ENCODE peak calls at places on chromosomes 13 and 19, in ten cellular contexts. N, V, M, U, S, R, P, H, G and L are unnamed samples.
A peak's percentile ranks its signal among the peaks of the same experiment; 100 is the strongest.

GRCh38 chr13:78382946-78383542 is 220.3 kb downstream of the POU4F1 start:
- DNase-seq in N (no peak), V (no peak), M (no peak), U (no peak), S (peak; percentile 58), R (no peak), P (no peak), H (peak; percentile 11), G (no peak), L (no peak)

GRCh38 chr13:113027095-113027494 is 58.1 kb downstream of the MCF2L start:
- DNase-seq in N (no peak), V (no peak), M (no peak), U (no peak), S (no peak), R (no peak), P (no peak), H (no peak), G (no peak), L (no peak)

GRCh38 chr19:12984683-12985048 is 10.6 kb upstream of the NFIX start:
- DNase-seq in N (no peak), V (peak; percentile 43), M (no peak), U (no peak), S (peak; percentile 42), R (no peak), P (no peak), H (no peak), G (no peak), L (no peak)

GRCh38 chr13:36057041-36057440 is 74.1 kb downstream of the DCLK1 start:
- DNase-seq in N (no peak), V (no peak), M (no peak), U (no peak), S (no peak), R (no peak), P (no peak), H (no peak), G (no peak), L (peak; percentile 27)

GRCh38 chr13:60402022-60402421 is 5.0 kb downstream of the TDRD3 start:
- DNase-seq in N (peak; percentile 63), V (no peak), M (no peak), U (no peak), S (no peak), R (no peak), P (no peak), H (no peak), G (no peak), L (peak; percentile 6)

GRCh38 chr19:56603829-56604228 is 8.7 kb downstream of the ZNF71 start:
- DNase-seq in N (no peak), V (peak; percentile 48), M (no peak), U (no peak), S (no peak), R (no peak), P (no peak), H (no peak), G (no peak), L (no peak)

GRCh38 chr19:46373573-46374359 is 26.9 kb downstream of the PPP5C start:
- DNase-seq in N (peak; percentile 98), V (no peak), M (peak; percentile 80), U (peak; percentile 86), S (peak; percentile 64), R (no peak), P (peak; percentile 72), H (no peak), G (no peak), L (peak; percentile 100)

GRCh38 chr19:7223429-7223828 is 70.8 kb downstream of the INSR start:
- DNase-seq in N (no peak), V (no peak), M (no peak), U (no peak), S (no peak), R (no peak), P (no peak), H (no peak), G (no peak), L (no peak)

GRCh38 chr19:20423381-20424207 is 142.0 kb downstream of the ZNF737 start:
- DNase-seq in N (peak; percentile 27), V (peak; percentile 11), M (peak; percentile 74), U (no peak), S (peak; percentile 16), R (peak; percentile 16), P (peak; percentile 86), H (peak; percentile 61), G (no peak), L (no peak)

GRCh38 chr19:28051047-28051446 is 1161.9 kb downstream of the UQCRFS1 start:
- DNase-seq in N (no peak), V (no peak), M (no peak), U (no peak), S (no peak), R (no peak), P (no peak), H (no peak), G (no peak), L (no peak)

GRCh38 chr19:18387395-18387794 is 1.4 kb downstream of the GDF15 start:
- DNase-seq in N (no peak), V (no peak), M (no peak), U (no peak), S (no peak), R (no peak), P (no peak), H (no peak), G (no peak), L (no peak)

GRCh38 chr13:110346661-110347067 is 39.6 kb downstream of the COL4A2 start:
- DNase-seq in N (peak; percentile 96), V (no peak), M (no peak), U (peak; percentile 38), S (peak; percentile 38), R (no peak), P (peak; percentile 82), H (no peak), G (no peak), L (peak; percentile 82)

GRCh38 chr19:13899393-13899792 is 6.5 kb downstream of the BRME1 start:
- DNase-seq in N (no peak), V (no peak), M (no peak), U (no peak), S (peak; percentile 35), R (no peak), P (no peak), H (no peak), G (no peak), L (no peak)

GRCh38 chr19:44738603-44739585 is 9.6 kb upstream of the BCL3 start:
- DNase-seq in N (peak; percentile 53), V (no peak), M (no peak), U (no peak), S (no peak), R (no peak), P (no peak), H (no peak), G (no peak), L (no peak)

GRCh38 chr13:39818953-39819352 is 163.5 kb downstream of the COG6 start:
- DNase-seq in N (peak; percentile 26), V (no peak), M (no peak), U (no peak), S (no peak), R (no peak), P (no peak), H (no peak), G (no peak), L (no peak)

GRCh38 chr13:80469841-80470378 is 129.0 kb upstream of the SPRY2 start:
- DNase-seq in N (peak; percentile 91), V (peak; percentile 17), M (peak; percentile 89), U (no peak), S (no peak), R (no peak), P (peak; percentile 92), H (peak; percentile 80), G (no peak), L (peak; percentile 92)

GRCh38 chr19:48772503-48772953 is 17.2 kb downstream of the FGF21 start:
- DNase-seq in N (no peak), V (no peak), M (peak; percentile 87), U (no peak), S (no peak), R (no peak), P (no peak), H (no peak), G (no peak), L (no peak)

GRCh38 chr13:102355251-102355650 is 46.6 kb downstream of the FGF14 start:
- DNase-seq in N (peak; percentile 11), V (no peak), M (no peak), U (no peak), S (no peak), R (no peak), P (no peak), H (no peak), G (no peak), L (no peak)

GRCh38 chr19:35404879-35405622 is 34.2 kb downstream of the GPR42 start:
- DNase-seq in N (peak; percentile 94), V (no peak), M (peak; percentile 61), U (no peak), S (no peak), R (peak; percentile 92), P (peak; percentile 83), H (no peak), G (no peak), L (peak; percentile 82)

GRCh38 chr19:38596057-38596981 is 21.4 kb downstream of the MAP4K1 start:
- DNase-seq in N (peak; percentile 29), V (no peak), M (peak; percentile 90), U (peak; percentile 90), S (peak; percentile 86), R (no peak), P (no peak), H (no peak), G (no peak), L (no peak)

GRCh38 chr13:60019119-60019993 is 144.4 kb downstream of the DIAPH3 start:
- DNase-seq in N (peak; percentile 73), V (no peak), M (no peak), U (no peak), S (no peak), R (no peak), P (no peak), H (no peak), G (no peak), L (peak; percentile 76)

GRCh38 chr13:26468203-26468602 is 89.3 kb upstream of the WASF3 start:
- DNase-seq in N (no peak), V (no peak), M (no peak), U (no peak), S (peak; percentile 71), R (no peak), P (no peak), H (no peak), G (no peak), L (no peak)

GRCh38 chr19:50791594-50792245 is 1.5 kb downstream of the ACP4 start:
- DNase-seq in N (no peak), V (no peak), M (no peak), U (no peak), S (no peak), R (no peak), P (no peak), H (no peak), G (no peak), L (no peak)

GRCh38 chr13:112897956-112898785 is 70.8 kb upstream of the MCF2L start:
- DNase-seq in N (no peak), V (no peak), M (peak; percentile 39), U (no peak), S (no peak), R (no peak), P (peak; percentile 80), H (no peak), G (no peak), L (no peak)

GRCh38 chr13:97627566-97627965 is 193.6 kb downstream of the RAP2A start:
- DNase-seq in N (peak; percentile 53), V (peak; percentile 17), M (peak; percentile 79), U (peak; percentile 95), S (no peak), R (no peak), P (peak; percentile 90), H (no peak), G (no peak), L (peak; percentile 92)

GRCh38 chr19:38930776-38931761 is at the start of gene MRPS12:
- DNase-seq in N (peak; percentile 98), V (peak; percentile 97), M (peak; percentile 99), U (peak; percentile 100), S (peak; percentile 100), R (peak; percentile 98), P (peak; percentile 99), H (peak; percentile 97), G (peak; percentile 96), L (peak; percentile 100)